ENCODE peak calls at places on chromosome 5, in four cellular contexts. Z is IMR-90, S is H1, W is mesendoderm. V is an unnamed sample. For H3K36me3, the result is how much of the 10 kb centered on the place peaks cover.

GRCh38 chr5:142149363-142149762 is 40.8 kb downstream of the NDFIP1 start:
- DNase-seq in Z (no peak), S (no peak), W (no peak), V (no peak)

GRCh38 chr5:81803812-81804211 is 52.9 kb upstream of the SSBP2 start:
- DNase-seq in Z (no peak), S (no peak), W (no peak), V (peak)

GRCh38 chr5:135861646-135862045 is 27.2 kb downstream of the SLC25A48 start:
- DNase-seq in Z (no peak), S (no peak), W (no peak), V (no peak)

GRCh38 chr5:181187500-181188213 is 17.3 kb downstream of the TRIM7 start:
- DNase-seq in Z (peak), S (peak), W (peak), V (peak)

GRCh38 chr5:5795074-5795779 is 372.8 kb downstream of the ICE1 start:
- DNase-seq in Z (no peak), S (peak), W (no peak), V (no peak)

GRCh38 chr5:142437563-142437962 is 112.7 kb upstream of the SPRY4 start:
- DNase-seq in Z (no peak), S (no peak), W (no peak), V (no peak)

GRCh38 chr5:82308997-82309670 is 31.0 kb upstream of the RPS23 start:
- DNase-seq in Z (peak), S (no peak), W (peak), V (no peak)

GRCh38 chr5:160685695-160686094 is 166.3 kb downstream of the ATP10B start:
- DNase-seq in Z (no peak), S (no peak), W (peak), V (no peak)

GRCh38 chr5:127941646-127942045 is 141.9 kb upstream of the SLC12A2 start:
- DNase-seq in Z (no peak), S (no peak), W (no peak), V (no peak)

GRCh38 chr5:71816307-71816706 is 97.2 kb downstream of the CARTPT start:
- DNase-seq in Z (no peak), S (no peak), W (no peak), V (no peak)

GRCh38 chr5:142819292-142819691 is 49.1 kb downstream of the ARHGAP26 start:
- DNase-seq in Z (no peak), S (no peak), W (no peak), V (peak)

GRCh38 chr5:165495829-165496380 is 1990.5 kb downstream of the MAT2B start:
- DNase-seq in Z (peak), S (no peak), W (no peak), V (no peak)

GRCh38 chr5:85453026-85453349 is 1068.3 kb upstream of the EDIL3 start:
- DNase-seq in Z (no peak), S (no peak), W (no peak), V (no peak)

GRCh38 chr5:171309526-171310333 is 682 bp downstream of the TLX3 start:
- DNase-seq in Z (no peak), S (peak), W (peak), V (peak)
- H2AK5ac ChIP-seq in Z (no peak), S (no peak), W (no peak), V (no peak)

GRCh38 chr5:124737651-124738050 is 8.8 kb downstream of the ZNF608 start:
- DNase-seq in Z (no peak), S (no peak), W (no peak), V (no peak)
- H3K9ac ChIP-seq in Z (no peak), S (no peak), W (peak), V (no peak)

GRCh38 chr5:178137991-178138390 is 7.2 kb downstream of the RMND5B start:
- DNase-seq in Z (no peak), S (no peak), W (no peak), V (no peak)
- H3K36me3 ChIP-seq in Z (under half), S (under half), W (under half), V (under half)

GRCh38 chr5:37975531-37975930 is 135.7 kb upstream of the GDNF start:
- DNase-seq in Z (no peak), S (no peak), W (no peak), V (no peak)

GRCh38 chr5:37983463-37983862 is 143.6 kb upstream of the GDNF start:
- DNase-seq in Z (no peak), S (no peak), W (no peak), V (no peak)

GRCh38 chr5:37984300-37984699 is 144.5 kb upstream of the GDNF start:
- DNase-seq in Z (no peak), S (no peak), W (no peak), V (no peak)

DNA sequence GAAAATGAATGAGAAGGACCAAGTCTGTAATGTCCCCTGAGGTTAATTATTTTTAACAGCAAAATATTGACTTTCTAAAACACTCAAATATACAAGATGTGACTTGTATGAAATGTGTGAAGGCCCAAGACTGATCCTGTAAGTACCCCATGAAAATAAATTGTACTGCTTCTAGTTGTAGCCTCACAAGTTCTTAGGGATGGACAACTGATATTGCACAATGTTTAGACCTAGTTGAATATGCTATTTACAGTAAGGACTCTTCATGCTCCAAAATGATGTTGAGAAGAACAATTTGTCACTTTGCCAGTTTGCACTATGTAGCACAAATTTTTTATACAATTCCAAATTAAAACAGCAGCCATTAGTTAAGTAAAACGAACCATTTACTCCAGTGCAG is 139.7 kb upstream of the GDNF start:
- DNase-seq in Z (no peak), S (no peak), W (no peak), V (no peak)
- H2AK5ac ChIP-seq in Z (no peak), S (no peak), W (no peak), V (no peak)

DNA sequence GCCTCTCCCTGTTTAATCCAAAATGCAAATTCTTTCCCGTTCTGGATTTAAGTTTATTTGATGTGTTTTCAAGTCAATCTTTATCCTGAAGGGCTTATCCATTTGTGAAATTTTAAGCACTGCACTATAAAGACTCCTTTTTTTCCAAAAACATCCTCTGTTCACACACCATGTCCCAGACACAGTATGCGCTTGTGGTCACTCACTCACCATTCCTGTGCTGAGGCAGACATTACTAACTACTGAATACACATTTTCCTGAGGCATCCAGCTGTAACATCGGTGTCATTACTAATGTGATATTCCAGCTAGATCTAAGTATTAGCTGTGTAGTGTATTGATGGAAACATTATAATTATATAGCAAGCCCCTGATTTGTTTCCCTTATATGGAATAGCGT is 298.4 kb downstream of the KCTD16 start:
- DNase-seq in Z (peak), S (no peak), W (peak), V (no peak)
- H3K9ac ChIP-seq in Z (no peak), S (no peak), W (no peak), V (no peak)

GRCh38 chr5:177330991-177331837 is 19.5 kb upstream of the MXD3 start:
- DNase-seq in Z (no peak), S (no peak), W (no peak), V (no peak)
- H3K36me3 ChIP-seq in Z (half or more), S (under half), W (under half), V (half or more)

GRCh38 chr5:150598821-150599273 is 41.6 kb upstream of the SYNPO start:
- DNase-seq in Z (no peak), S (no peak), W (no peak), V (no peak)

GRCh38 chr5:150595466-150596031 is 44.9 kb upstream of the SYNPO start:
- DNase-seq in Z (no peak), S (no peak), W (peak), V (peak)

GRCh38 chr5:150596313-150596712 is 44.1 kb upstream of the SYNPO start:
- DNase-seq in Z (no peak), S (no peak), W (peak), V (peak)

GRCh38 chr5:150598046-150598445 is 42.4 kb upstream of the SYNPO start:
- DNase-seq in Z (no peak), S (no peak), W (no peak), V (no peak)

GRCh38 chr5:150596826-150597225 is 43.6 kb upstream of the SYNPO start:
- DNase-seq in Z (no peak), S (no peak), W (no peak), V (no peak)
- H2AK5ac ChIP-seq in Z (no peak), S (no peak), W (no peak), V (peak)

DNA sequence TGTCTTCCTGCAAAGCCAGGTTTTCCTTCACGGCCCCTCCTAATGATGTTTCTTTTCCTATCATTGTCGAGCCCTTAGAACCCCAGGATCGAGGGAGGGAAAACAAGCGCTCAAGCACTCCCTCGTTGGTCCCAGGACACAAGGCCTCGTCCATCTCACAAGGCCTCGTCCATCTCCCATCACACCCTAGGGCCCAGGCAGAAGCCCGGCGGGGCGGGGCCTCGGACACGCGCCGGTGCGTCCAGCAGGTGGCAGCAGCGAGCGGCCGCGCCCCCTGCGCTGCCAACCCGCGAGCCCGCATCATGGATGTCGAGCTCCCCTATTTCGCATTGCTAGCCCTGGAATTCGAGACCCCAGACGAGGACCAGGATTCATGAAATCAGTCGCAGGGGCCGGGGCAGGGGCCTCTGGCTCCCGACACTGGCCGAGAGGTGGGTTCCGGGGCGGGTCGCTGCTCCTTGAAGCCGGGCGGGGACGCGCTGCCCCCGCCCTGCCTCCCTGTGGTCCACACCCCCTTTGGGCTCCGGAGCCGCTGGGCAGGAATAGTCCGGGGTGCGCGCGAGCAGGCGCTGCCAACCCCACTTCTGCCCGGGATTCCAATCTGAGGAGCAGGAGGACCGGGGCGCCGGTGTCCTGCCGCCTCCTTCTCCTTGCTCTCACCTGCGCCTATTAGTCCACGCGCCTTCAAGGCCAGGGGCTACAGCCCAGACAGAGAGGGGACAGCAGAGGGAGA is at the start of gene ABLIM3:
- DNase-seq in Z (peak), S (peak), W (peak), V (peak)
- H3K9ac ChIP-seq in Z (peak), S (no peak), W (peak), V (no peak)

DNA sequence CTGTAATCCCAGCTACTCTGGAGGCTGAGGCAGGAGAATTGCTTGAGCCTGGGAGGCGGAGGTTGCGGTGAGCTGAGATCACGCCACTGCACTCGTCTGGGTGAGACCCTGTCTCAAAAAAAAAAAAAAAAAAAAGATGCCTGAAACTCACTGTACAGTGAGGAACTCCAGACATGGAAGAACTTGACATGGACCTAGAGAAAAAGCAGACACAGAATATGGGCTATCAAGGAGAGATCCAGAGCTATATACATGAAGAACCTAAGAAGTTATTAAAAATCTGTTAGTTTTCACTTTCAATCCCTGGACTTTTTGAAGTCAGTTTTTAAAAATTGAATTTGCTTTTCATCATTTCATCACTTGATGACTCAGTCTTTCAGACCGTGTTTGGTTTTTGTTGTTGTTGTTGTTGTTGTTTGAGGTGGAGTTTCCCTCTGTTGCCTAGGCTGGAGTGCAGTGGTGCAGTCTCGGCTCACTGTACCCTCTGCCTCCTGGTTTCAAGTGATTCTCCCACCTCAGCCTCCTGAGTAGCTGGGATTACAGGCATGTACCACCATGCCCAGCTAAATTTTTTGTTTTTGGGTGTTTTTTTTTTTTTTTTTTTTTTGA is 20.3 kb downstream of the PAIP2 start:
- DNase-seq in Z (no peak), S (no peak), W (no peak), V (no peak)
- H3K36me3 ChIP-seq in Z (under half), S (under half), W (under half), V (under half)

V was measured in trophoblast cell.